ENCODE peak calls at places on chromosomes 11 and 22, in four cellular contexts. Z is heart left ventricle, T is upper lobe of right lung, B is GM12864. U is an unnamed sample.

GRCh38 chr11:121534131-121535093 is 81.6 kb upstream of the SORL1-AS1 start:
- DNase-seq in B (peak), T (no peak), Z (no peak), U (peak)

GRCh38 chr11:113806403-113806802 is 26.8 kb downstream of the CLDN25 start:
- DNase-seq in Z (no peak), B (no peak), T (no peak), U (no peak)

GRCh38 chr11:95925011-95925410 is 1.1 kb upstream of the MTMR2 start:
- DNase-seq in Z (no peak), T (no peak), B (no peak), U (no peak)

GRCh38 chr11:64359712-64360402 is 895 bp downstream of the RPS6KA4 start:
- DNase-seq in B (no peak), Z (peak), T (peak), U (peak)

GRCh38 chr11:58796333-58797049 is 48.0 kb downstream of the GLYATL2 start:
- DNase-seq in T (no peak), B (no peak), Z (no peak), U (no peak)

GRCh38 chr11:819129-819931 is 616 bp downstream of the PNPLA2 start:
- DNase-seq in T (peak), Z (peak), B (no peak), U (peak)

GRCh38 chr11:110317516-110317932 is 21.1 kb upstream of the RDX start:
- DNase-seq in Z (no peak), B (no peak), T (no peak), U (no peak)

GRCh38 chr22:23893957-23894709 is at the start of gene MIF:
- DNase-seq in Z (peak), B (peak), T (peak), U (peak)

GRCh38 chr22:25054943-25055511 is 102.5 kb downstream of the KIAA1671 start:
- DNase-seq in B (no peak), Z (no peak), T (no peak), U (no peak)

GRCh38 chr11:120339394-120339890 is 3.2 kb downstream of the ARHGEF12 start:
- DNase-seq in B (no peak), T (no peak), Z (peak), U (no peak)

GRCh38 chr11:41065432-41065831 is 394.0 kb downstream of the LRRC4C start:
- DNase-seq in Z (no peak), T (no peak), B (no peak), U (no peak)

GRCh38 chr22:43477151-43477725 is 65.4 kb downstream of the MPPED1 start:
- DNase-seq in B (no peak), T (no peak), Z (no peak), U (no peak)

GRCh38 chr22:33447733-33448132 is 389.6 kb upstream of the SYN3 start:
- DNase-seq in B (no peak), T (no peak), Z (no peak), U (no peak)

GRCh38 chr22:46674367-46674781 is 54.2 kb downstream of the GRAMD4 start:
- DNase-seq in Z (peak), B (no peak), T (no peak), U (peak)

GRCh38 chr11:95296621-95297025 is 65.6 kb upstream of the SESN3 start:
- DNase-seq in T (no peak), B (peak), Z (no peak), U (no peak)

GRCh38 chr11:94597896-94598295 is 30.7 kb downstream of the PIWIL4 start:
- DNase-seq in B (no peak), T (no peak), Z (no peak), U (no peak)

GRCh38 chr11:19345519-19345847 is 104.7 kb upstream of the E2F8 start:
- DNase-seq in B (no peak), T (no peak), Z (peak), U (peak)

GRCh38 chr11:27215471-27216267 is 147.3 kb downstream of the CCDC34 start:
- DNase-seq in Z (peak), B (no peak), T (peak), U (peak)

GRCh38 chr11:10388574-10388973 is 66.5 kb upstream of the AMPD3 start:
- DNase-seq in T (no peak), B (no peak), Z (peak), U (peak)

GRCh38 chr11:46278387-46279173 is 1.1 kb downstream of the CREB3L1 start:
- DNase-seq in Z (peak), T (peak), B (no peak), U (peak)

GRCh38 chr11:70552441-70553150 is 154.3 kb downstream of the CTTN start:
- DNase-seq in B (no peak), T (no peak), Z (no peak), U (no peak)

U was measured in right cardiac atrium.